ENCODE peak calls at places on chromosomes 11 and 22, in ten cellular contexts. R is HepG2, I is heart left ventricle, Z is HCT116, Y is sigmoid colon, C is endothelial cell of umbilical vein, J is spleen, X is testis, P is body of pancreas, G is IMR-90. B is an unnamed sample. For H3K27me3, the result is how much of the 10 kb centered on the place peaks cover.

GRCh38 chr11:2127357-2127971 is 11.7 kb downstream of the IGF2 start:
- DNase-seq in C (no peak), X (no peak), J (no peak), Z (no peak), I (no peak), G (no peak), Y (no peak), R (no peak), P (no peak), B (no peak)

GRCh38 chr22:48049116-48049515 is 1286.7 kb downstream of the TBC1D22A start:
- DNase-seq in C (no peak), X (no peak), G (no peak), J (no peak), Z (no peak), R (no peak), I (no peak), Y (no peak), P (no peak), B (no peak)

GRCh38 chr11:34331736-34332135 is 26.1 kb downstream of the ABTB2 start:
- DNase-seq in G (no peak), Y (no peak), X (no peak), C (no peak), I (no peak), P (no peak), Z (no peak), R (no peak), J (no peak), B (no peak)

GRCh38 chr11:11149671-11150459 is 203.2 kb downstream of the CSNK2A3 start:
- DNase-seq in R (no peak), X (no peak), C (no peak), J (no peak), G (no peak), Y (no peak), I (no peak), P (no peak), Z (no peak), B (no peak)

GRCh38 chr11:37712246-37712645 is 1114.2 kb upstream of the RAG2 start:
- DNase-seq in Y (no peak), P (no peak), C (no peak), J (no peak), X (no peak), R (no peak), Z (no peak), I (no peak), G (peak), B (no peak)

GRCh38 chr11:118975771-118976709 is 4.5 kb downstream of the FOXR1 start:
- DNase-seq in I (no peak), P (peak), Y (no peak), J (no peak), Z (no peak), C (no peak), G (no peak), X (no peak), R (no peak), B (peak)

GRCh38 chr11:821513-822371 is 3.0 kb downstream of the PNPLA2 start:
- DNase-seq in P (peak), Y (no peak), J (no peak), X (no peak), I (no peak), R (no peak), Z (no peak), C (no peak), G (no peak), B (no peak)

GRCh38 chr22:28105988-28106387 is 186.9 kb upstream of the PITPNB start:
- DNase-seq in Y (no peak), X (no peak), I (no peak), G (no peak), J (no peak), R (no peak), Z (no peak), C (no peak), P (no peak), B (no peak)

GRCh38 chr11:124879229-124879998 is 14.2 kb downstream of the ROBO3 start:
- DNase-seq in P (no peak), Z (no peak), R (no peak), C (no peak), I (peak), J (peak), X (no peak), Y (peak), G (no peak), B (no peak)

GRCh38 chr22:39308614-39309363 is 10.6 kb downstream of the RPL3 start:
- DNase-seq in R (no peak), J (peak), Z (peak), C (peak), X (no peak), Y (peak), G (peak), P (peak), I (no peak), B (no peak)

GRCh38 chr11:47986219-47986618 is 5.9 kb downstream of the PTPRJ start:
- DNase-seq in C (no peak), R (no peak), Z (no peak), Y (no peak), X (no peak), P (no peak), I (no peak), J (no peak), G (no peak), B (no peak)

GRCh38 chr11:43997022-43997665 is 50.6 kb upstream of the ACCSL start:
- DNase-seq in X (no peak), G (no peak), Z (no peak), P (no peak), J (peak), I (no peak), R (no peak), Y (peak), C (no peak), B (no peak)

GRCh38 chr11:59429924-59430516 is 3.8 kb upstream of the OR5A2 start:
- DNase-seq in I (peak), C (peak), P (peak), G (peak), R (peak), Y (no peak), X (peak), Z (peak), J (no peak), B (no peak)

GRCh38 chr11:119709638-119710346 is 19.2 kb downstream of the NECTIN1 start:
- DNase-seq in I (peak), Y (no peak), X (no peak), G (peak), Z (no peak), R (no peak), J (peak), P (peak), C (no peak), B (no peak)

GRCh38 chr11:78573271-78574035 is 1.2 kb downstream of the NARS2 start:
- DNase-seq in R (no peak), X (no peak), J (no peak), I (no peak), Y (no peak), Z (no peak), G (no peak), P (no peak), C (peak), B (no peak)
- H3K4me3 ChIP-seq in R (peak), X (peak), J (peak), I (peak), Y (peak), Z (peak), G (peak), P (peak), C (peak), B (no peak)

GRCh38 chr11:63986156-63986931 is at the start of gene OTUB1:
- DNase-seq in P (peak), C (peak), R (peak), Y (peak), I (peak), G (peak), X (peak), Z (peak), J (peak), B (peak)
- TF ChIP-seq POLR2A in P (peak), C (peak), R (peak), Y (no peak), I (peak), G (peak), X (peak), Z (peak), J (peak), B (no peak)

GRCh38 chr11:20594274-20595061 is 4.9 kb upstream of the SLC6A5 start:
- DNase-seq in X (no peak), C (no peak), Z (no peak), J (no peak), R (peak), I (no peak), P (no peak), G (no peak), Y (no peak), B (no peak)

GRCh38 chr11:20592741-20593140 is 6.7 kb upstream of the SLC6A5 start:
- DNase-seq in C (no peak), I (no peak), X (no peak), G (no peak), R (no peak), Y (no peak), J (no peak), P (no peak), Z (no peak), B (no peak)

GRCh38 chr11:20596629-20597129 is 2.7 kb upstream of the SLC6A5 start:
- DNase-seq in Z (no peak), J (no peak), X (no peak), R (no peak), P (no peak), G (no peak), I (no peak), Y (no peak), C (no peak), B (no peak)

GRCh38 chr11:20597137-20597923 is 2.1 kb upstream of the SLC6A5 start:
- DNase-seq in X (no peak), I (no peak), P (no peak), Z (no peak), Y (no peak), J (no peak), C (no peak), G (no peak), R (no peak), B (no peak)

GRCh38 chr11:20595101-20595500 is 4.3 kb upstream of the SLC6A5 start:
- DNase-seq in X (no peak), J (no peak), C (no peak), R (no peak), I (no peak), P (no peak), Y (no peak), Z (no peak), G (no peak), B (no peak)
- H3K27me3 ChIP-seq in X (under half), J (half or more), C (under half), R (under half), I (half or more), P (under half), Y (under half), Z (under half), G (under half), B (under half)

GRCh38 chr11:128507936-128508335 is 79.4 kb downstream of the ETS1 start:
- DNase-seq in R (no peak), C (no peak), X (no peak), G (no peak), P (no peak), Y (no peak), I (no peak), J (no peak), Z (no peak), B (no peak)
- H3K4me3 ChIP-seq in R (no peak), C (no peak), X (no peak), G (no peak), P (no peak), Y (peak), I (peak), J (peak), Z (peak), B (no peak)

GRCh38 chr11:5129457-5129877 is 8.7 kb downstream of the OR52A5 start:
- DNase-seq in P (no peak), I (no peak), Z (no peak), G (peak), R (no peak), J (no peak), Y (no peak), C (no peak), X (no peak), B (no peak)
- TF ChIP-seq POLR2A in P (no peak), I (no peak), Z (no peak), G (no peak), R (no peak), J (no peak), Y (no peak), C (no peak), X (no peak), B (no peak)

B was measured in thyroid gland.